ENCODE peak calls at places on chromosomes 11 and 22, in five cellular contexts. One of them, this sample, is unnamed.

GRCh38 chr11:73866586-73866996 is 10.1 kb downstream of the COA4 start:
- ATAC-seq in activated naive CD8-positive, alpha-beta T cell treated with anti-CD3 and anti-CD28 coated beads, Interleukin-2, amount 50 U/mL, for 24 hours: no peak
- ATAC-seq in activated naive CD4-positive, alpha-beta T cell treated with anti-CD3 and anti-CD28 coated beads, Interleukin-2, amount 50 U/mL, for 72 hours: peak; percentile 39
- ATAC-seq in effector memory CD8-positive, alpha-beta T cell: no peak
- ATAC-seq in stimulated activated naive CD8-positive, alpha-beta T cell treated with anti-CD3 and anti-CD28 coated beads, Interleukin-15, amount 100 ng/mL, for 72 hours: no peak
- ATAC-seq in this sample: peak; percentile 26

GRCh38 chr22:36327922-36328551 is 59.7 kb downstream of the MYH9 start:
- ATAC-seq in effector memory CD8-positive, alpha-beta T cell: no peak
- ATAC-seq in stimulated activated naive CD8-positive, alpha-beta T cell treated with anti-CD3 and anti-CD28 coated beads, Interleukin-15, amount 100 ng/mL, for 72 hours: no peak
- ATAC-seq in activated naive CD8-positive, alpha-beta T cell treated with anti-CD3 and anti-CD28 coated beads, Interleukin-2, amount 50 U/mL, for 24 hours: no peak
- ATAC-seq in activated naive CD4-positive, alpha-beta T cell treated with anti-CD3 and anti-CD28 coated beads, Interleukin-2, amount 50 U/mL, for 72 hours: no peak
- ATAC-seq in this sample: no peak

GRCh38 chr22:39234157-39234793 is 10.5 kb downstream of the PDGFB start:
- ATAC-seq in effector memory CD8-positive, alpha-beta T cell: no peak
- ATAC-seq in stimulated activated naive CD8-positive, alpha-beta T cell treated with anti-CD3 and anti-CD28 coated beads, Interleukin-15, amount 100 ng/mL, for 72 hours: no peak
- ATAC-seq in activated naive CD8-positive, alpha-beta T cell treated with anti-CD3 and anti-CD28 coated beads, Interleukin-2, amount 50 U/mL, for 24 hours: no peak
- ATAC-seq in activated naive CD4-positive, alpha-beta T cell treated with anti-CD3 and anti-CD28 coated beads, Interleukin-2, amount 50 U/mL, for 72 hours: no peak
- ATAC-seq in this sample: no peak

GRCh38 chr11:71343828-71344400 is 91.5 kb upstream of the SHANK2 start:
- ATAC-seq in stimulated activated naive CD8-positive, alpha-beta T cell treated with anti-CD3 and anti-CD28 coated beads, Interleukin-15, amount 100 ng/mL, for 72 hours: no peak
- ATAC-seq in activated naive CD8-positive, alpha-beta T cell treated with anti-CD3 and anti-CD28 coated beads, Interleukin-2, amount 50 U/mL, for 24 hours: no peak
- ATAC-seq in effector memory CD8-positive, alpha-beta T cell: no peak
- ATAC-seq in activated naive CD4-positive, alpha-beta T cell treated with anti-CD3 and anti-CD28 coated beads, Interleukin-2, amount 50 U/mL, for 72 hours: no peak
- ATAC-seq in this sample: no peak

GRCh38 chr11:68954970-68955958 is 25.5 kb downstream of the MRGPRD start:
- ATAC-seq in stimulated activated naive CD8-positive, alpha-beta T cell treated with anti-CD3 and anti-CD28 coated beads, Interleukin-15, amount 100 ng/mL, for 72 hours: peak; percentile 33
- ATAC-seq in activated naive CD8-positive, alpha-beta T cell treated with anti-CD3 and anti-CD28 coated beads, Interleukin-2, amount 50 U/mL, for 24 hours: peak; percentile 13
- ATAC-seq in effector memory CD8-positive, alpha-beta T cell: no peak
- ATAC-seq in activated naive CD4-positive, alpha-beta T cell treated with anti-CD3 and anti-CD28 coated beads, Interleukin-2, amount 50 U/mL, for 72 hours: no peak
- ATAC-seq in this sample: no peak

GRCh38 chr11:199782-200181 is 6.9 kb downstream of the SCGB1C1 start:
- ATAC-seq in effector memory CD8-positive, alpha-beta T cell: no peak
- ATAC-seq in activated naive CD8-positive, alpha-beta T cell treated with anti-CD3 and anti-CD28 coated beads, Interleukin-2, amount 50 U/mL, for 24 hours: no peak
- ATAC-seq in activated naive CD4-positive, alpha-beta T cell treated with anti-CD3 and anti-CD28 coated beads, Interleukin-2, amount 50 U/mL, for 72 hours: no peak
- ATAC-seq in stimulated activated naive CD8-positive, alpha-beta T cell treated with anti-CD3 and anti-CD28 coated beads, Interleukin-15, amount 100 ng/mL, for 72 hours: no peak
- ATAC-seq in this sample: no peak

GRCh38 chr11:134126197-134126822 is 57.4 kb downstream of the JAM3 start:
- ATAC-seq in stimulated activated naive CD8-positive, alpha-beta T cell treated with anti-CD3 and anti-CD28 coated beads, Interleukin-15, amount 100 ng/mL, for 72 hours: peak; percentile 55
- ATAC-seq in activated naive CD8-positive, alpha-beta T cell treated with anti-CD3 and anti-CD28 coated beads, Interleukin-2, amount 50 U/mL, for 24 hours: peak; percentile 85
- ATAC-seq in effector memory CD8-positive, alpha-beta T cell: no peak
- ATAC-seq in activated naive CD4-positive, alpha-beta T cell treated with anti-CD3 and anti-CD28 coated beads, Interleukin-2, amount 50 U/mL, for 72 hours: peak; percentile 14
- ATAC-seq in this sample: peak; percentile 94

GRCh38 chr22:49536571-49537131 is 291.0 kb downstream of the BRD1 start:
- ATAC-seq in activated naive CD4-positive, alpha-beta T cell treated with anti-CD3 and anti-CD28 coated beads, Interleukin-2, amount 50 U/mL, for 72 hours: no peak
- ATAC-seq in effector memory CD8-positive, alpha-beta T cell: no peak
- ATAC-seq in stimulated activated naive CD8-positive, alpha-beta T cell treated with anti-CD3 and anti-CD28 coated beads, Interleukin-15, amount 100 ng/mL, for 72 hours: no peak
- ATAC-seq in activated naive CD8-positive, alpha-beta T cell treated with anti-CD3 and anti-CD28 coated beads, Interleukin-2, amount 50 U/mL, for 24 hours: no peak
- ATAC-seq in this sample: no peak

GRCh38 chr22:47089796-47090460 is 327.5 kb downstream of the TBC1D22A start:
- ATAC-seq in stimulated activated naive CD8-positive, alpha-beta T cell treated with anti-CD3 and anti-CD28 coated beads, Interleukin-15, amount 100 ng/mL, for 72 hours: no peak
- ATAC-seq in activated naive CD8-positive, alpha-beta T cell treated with anti-CD3 and anti-CD28 coated beads, Interleukin-2, amount 50 U/mL, for 24 hours: no peak
- ATAC-seq in effector memory CD8-positive, alpha-beta T cell: no peak
- ATAC-seq in activated naive CD4-positive, alpha-beta T cell treated with anti-CD3 and anti-CD28 coated beads, Interleukin-2, amount 50 U/mL, for 72 hours: no peak
- ATAC-seq in this sample: no peak

GRCh38 chr22:29907753-29908515 is 25.0 kb downstream of the MTMR3 start:
- ATAC-seq in effector memory CD8-positive, alpha-beta T cell: no peak
- ATAC-seq in stimulated activated naive CD8-positive, alpha-beta T cell treated with anti-CD3 and anti-CD28 coated beads, Interleukin-15, amount 100 ng/mL, for 72 hours: no peak
- ATAC-seq in activated naive CD8-positive, alpha-beta T cell treated with anti-CD3 and anti-CD28 coated beads, Interleukin-2, amount 50 U/mL, for 24 hours: no peak
- ATAC-seq in activated naive CD4-positive, alpha-beta T cell treated with anti-CD3 and anti-CD28 coated beads, Interleukin-2, amount 50 U/mL, for 72 hours: peak; percentile 70
- ATAC-seq in this sample: peak; percentile 64

GRCh38 chr11:56842829-56843794 is 94.6 kb upstream of the OR9G4 start:
- ATAC-seq in stimulated activated naive CD8-positive, alpha-beta T cell treated with anti-CD3 and anti-CD28 coated beads, Interleukin-15, amount 100 ng/mL, for 72 hours: no peak
- ATAC-seq in activated naive CD4-positive, alpha-beta T cell treated with anti-CD3 and anti-CD28 coated beads, Interleukin-2, amount 50 U/mL, for 72 hours: no peak
- ATAC-seq in effector memory CD8-positive, alpha-beta T cell: no peak
- ATAC-seq in activated naive CD8-positive, alpha-beta T cell treated with anti-CD3 and anti-CD28 coated beads, Interleukin-2, amount 50 U/mL, for 24 hours: no peak
- ATAC-seq in this sample: no peak

GRCh38 chr22:45164217-45165123 is 745 bp downstream of the NUP50 start:
- ATAC-seq in effector memory CD8-positive, alpha-beta T cell: peak; percentile 25
- ATAC-seq in stimulated activated naive CD8-positive, alpha-beta T cell treated with anti-CD3 and anti-CD28 coated beads, Interleukin-15, amount 100 ng/mL, for 72 hours: peak; percentile 62
- ATAC-seq in activated naive CD4-positive, alpha-beta T cell treated with anti-CD3 and anti-CD28 coated beads, Interleukin-2, amount 50 U/mL, for 72 hours: peak; percentile 30
- ATAC-seq in activated naive CD8-positive, alpha-beta T cell treated with anti-CD3 and anti-CD28 coated beads, Interleukin-2, amount 50 U/mL, for 24 hours: peak; percentile 41
- ATAC-seq in this sample: peak; percentile 29

GRCh38 chr22:29838599-29838956 is 504 bp upstream of the ASCC2 start:
- ATAC-seq in activated naive CD4-positive, alpha-beta T cell treated with anti-CD3 and anti-CD28 coated beads, Interleukin-2, amount 50 U/mL, for 72 hours: peak; percentile 33
- ATAC-seq in stimulated activated naive CD8-positive, alpha-beta T cell treated with anti-CD3 and anti-CD28 coated beads, Interleukin-15, amount 100 ng/mL, for 72 hours: peak; percentile 43
- ATAC-seq in effector memory CD8-positive, alpha-beta T cell: peak; percentile 32
- ATAC-seq in activated naive CD8-positive, alpha-beta T cell treated with anti-CD3 and anti-CD28 coated beads, Interleukin-2, amount 50 U/mL, for 24 hours: no peak
- ATAC-seq in this sample: peak; percentile 18

GRCh38 chr22:43996170-43996980 is 27.7 kb upstream of the PARVB start:
- ATAC-seq in activated naive CD4-positive, alpha-beta T cell treated with anti-CD3 and anti-CD28 coated beads, Interleukin-2, amount 50 U/mL, for 72 hours: peak; percentile 88
- ATAC-seq in stimulated activated naive CD8-positive, alpha-beta T cell treated with anti-CD3 and anti-CD28 coated beads, Interleukin-15, amount 100 ng/mL, for 72 hours: peak; percentile 88
- ATAC-seq in activated naive CD8-positive, alpha-beta T cell treated with anti-CD3 and anti-CD28 coated beads, Interleukin-2, amount 50 U/mL, for 24 hours: peak; percentile 73
- ATAC-seq in effector memory CD8-positive, alpha-beta T cell: peak; percentile 80
- ATAC-seq in this sample: peak; percentile 95

GRCh38 chr11:123129920-123130319 is 65.1 kb downstream of the CLMP start:
- ATAC-seq in effector memory CD8-positive, alpha-beta T cell: no peak
- ATAC-seq in activated naive CD8-positive, alpha-beta T cell treated with anti-CD3 and anti-CD28 coated beads, Interleukin-2, amount 50 U/mL, for 24 hours: peak; percentile 52
- ATAC-seq in stimulated activated naive CD8-positive, alpha-beta T cell treated with anti-CD3 and anti-CD28 coated beads, Interleukin-15, amount 100 ng/mL, for 72 hours: no peak
- ATAC-seq in activated naive CD4-positive, alpha-beta T cell treated with anti-CD3 and anti-CD28 coated beads, Interleukin-2, amount 50 U/mL, for 72 hours: no peak
- ATAC-seq in this sample: peak; percentile 60

GRCh38 chr11:46296520-46297448 is 19.3 kb downstream of the CREB3L1 start:
- ATAC-seq in activated naive CD4-positive, alpha-beta T cell treated with anti-CD3 and anti-CD28 coated beads, Interleukin-2, amount 50 U/mL, for 72 hours: no peak
- ATAC-seq in activated naive CD8-positive, alpha-beta T cell treated with anti-CD3 and anti-CD28 coated beads, Interleukin-2, amount 50 U/mL, for 24 hours: no peak
- ATAC-seq in stimulated activated naive CD8-positive, alpha-beta T cell treated with anti-CD3 and anti-CD28 coated beads, Interleukin-15, amount 100 ng/mL, for 72 hours: no peak
- ATAC-seq in effector memory CD8-positive, alpha-beta T cell: no peak
- ATAC-seq in this sample: no peak

GRCh38 chr11:132111781-132112380 is 741.5 kb downstream of the NTM start:
- ATAC-seq in activated naive CD4-positive, alpha-beta T cell treated with anti-CD3 and anti-CD28 coated beads, Interleukin-2, amount 50 U/mL, for 72 hours: no peak
- ATAC-seq in effector memory CD8-positive, alpha-beta T cell: no peak
- ATAC-seq in stimulated activated naive CD8-positive, alpha-beta T cell treated with anti-CD3 and anti-CD28 coated beads, Interleukin-15, amount 100 ng/mL, for 72 hours: no peak
- ATAC-seq in activated naive CD8-positive, alpha-beta T cell treated with anti-CD3 and anti-CD28 coated beads, Interleukin-2, amount 50 U/mL, for 24 hours: no peak
- ATAC-seq in this sample: no peak

GRCh38 chr11:96827164-96827563 is 437.4 kb downstream of the JRKL start:
- ATAC-seq in effector memory CD8-positive, alpha-beta T cell: no peak
- ATAC-seq in activated naive CD8-positive, alpha-beta T cell treated with anti-CD3 and anti-CD28 coated beads, Interleukin-2, amount 50 U/mL, for 24 hours: no peak
- ATAC-seq in activated naive CD4-positive, alpha-beta T cell treated with anti-CD3 and anti-CD28 coated beads, Interleukin-2, amount 50 U/mL, for 72 hours: no peak
- ATAC-seq in stimulated activated naive CD8-positive, alpha-beta T cell treated with anti-CD3 and anti-CD28 coated beads, Interleukin-15, amount 100 ng/mL, for 72 hours: no peak
- ATAC-seq in this sample: no peak

GRCh38 chr11:44397586-44398178 is 87.7 kb upstream of the ALX4 start:
- ATAC-seq in stimulated activated naive CD8-positive, alpha-beta T cell treated with anti-CD3 and anti-CD28 coated beads, Interleukin-15, amount 100 ng/mL, for 72 hours: no peak
- ATAC-seq in effector memory CD8-positive, alpha-beta T cell: no peak
- ATAC-seq in activated naive CD4-positive, alpha-beta T cell treated with anti-CD3 and anti-CD28 coated beads, Interleukin-2, amount 50 U/mL, for 72 hours: no peak
- ATAC-seq in activated naive CD8-positive, alpha-beta T cell treated with anti-CD3 and anti-CD28 coated beads, Interleukin-2, amount 50 U/mL, for 24 hours: no peak
- ATAC-seq in this sample: no peak

GRCh38 chr11:103602846-103603245 is 433.6 kb upstream of the DDI1 start:
- ATAC-seq in activated naive CD4-positive, alpha-beta T cell treated with anti-CD3 and anti-CD28 coated beads, Interleukin-2, amount 50 U/mL, for 72 hours: no peak
- ATAC-seq in stimulated activated naive CD8-positive, alpha-beta T cell treated with anti-CD3 and anti-CD28 coated beads, Interleukin-15, amount 100 ng/mL, for 72 hours: no peak
- ATAC-seq in activated naive CD8-positive, alpha-beta T cell treated with anti-CD3 and anti-CD28 coated beads, Interleukin-2, amount 50 U/mL, for 24 hours: no peak
- ATAC-seq in effector memory CD8-positive, alpha-beta T cell: no peak
- ATAC-seq in this sample: no peak

GRCh38 chr22:31154975-31155374 is 5.0 kb upstream of the RNF185 start:
- ATAC-seq in stimulated activated naive CD8-positive, alpha-beta T cell treated with anti-CD3 and anti-CD28 coated beads, Interleukin-15, amount 100 ng/mL, for 72 hours: no peak
- ATAC-seq in effector memory CD8-positive, alpha-beta T cell: no peak
- ATAC-seq in activated naive CD8-positive, alpha-beta T cell treated with anti-CD3 and anti-CD28 coated beads, Interleukin-2, amount 50 U/mL, for 24 hours: no peak
- ATAC-seq in activated naive CD4-positive, alpha-beta T cell treated with anti-CD3 and anti-CD28 coated beads, Interleukin-2, amount 50 U/mL, for 72 hours: no peak
- ATAC-seq in this sample: no peak

GRCh38 chr11:117551761-117552343 is 224.2 kb downstream of the CEP164 start:
- ATAC-seq in effector memory CD8-positive, alpha-beta T cell: no peak
- ATAC-seq in stimulated activated naive CD8-positive, alpha-beta T cell treated with anti-CD3 and anti-CD28 coated beads, Interleukin-15, amount 100 ng/mL, for 72 hours: no peak
- ATAC-seq in activated naive CD8-positive, alpha-beta T cell treated with anti-CD3 and anti-CD28 coated beads, Interleukin-2, amount 50 U/mL, for 24 hours: no peak
- ATAC-seq in activated naive CD4-positive, alpha-beta T cell treated with anti-CD3 and anti-CD28 coated beads, Interleukin-2, amount 50 U/mL, for 72 hours: no peak
- ATAC-seq in this sample: no peak